ENCODE peak calls at places on chromosome 5, in seven cellular contexts. V, K, Q, E, A, O and D are unnamed samples.

GRCh38 chr5:102453716-102454115 is 45.1 kb downstream of the SLCO6A1 start:
- DNase-seq in E (no peak), V (peak; percentile 0), A (no peak), Q (no peak), O (no peak), K (no peak), D (no peak)

GRCh38 chr5:5315068-5315835 is 107.2 kb upstream of the ICE1 start:
- DNase-seq in Q (no peak), K (no peak), V (no peak), E (no peak), O (no peak), A (no peak), D (no peak)

GRCh38 chr5:126503602-126504104 is 80.4 kb downstream of the GRAMD2B start:
- DNase-seq in K (no peak), O (no peak), E (no peak), A (no peak), Q (peak; percentile 82), V (peak; percentile 57), D (no peak)

GRCh38 chr5:15500326-15500958 is 462 bp downstream of the FBXL7 start:
- DNase-seq in V (peak; percentile 83), A (no peak), O (peak; percentile 55), K (no peak), E (peak; percentile 22), Q (peak; percentile 48), D (no peak)

GRCh38 chr5:102959055-102959454 is 160.9 kb downstream of the GIN1 start:
- DNase-seq in E (no peak), A (no peak), K (no peak), V (peak; percentile 95), O (no peak), Q (peak; percentile 92), D (peak; percentile 96)

GRCh38 chr5:88925692-88926490 is 42.9 kb upstream of the MEF2C start:
- DNase-seq in Q (no peak), V (peak; percentile 59), K (no peak), E (no peak), A (no peak), O (no peak), D (peak; percentile 64)

GRCh38 chr5:1850324-1851154 is 32.2 kb downstream of the IRX4 start:
- DNase-seq in E (no peak), O (no peak), A (no peak), Q (no peak), V (no peak), K (no peak), D (no peak)

GRCh38 chr5:78295035-78295961 is 800 bp upstream of the AP3B1 start:
- DNase-seq in K (peak; percentile 16), O (peak; percentile 30), Q (no peak), E (peak; percentile 73), V (peak; percentile 62), A (peak; percentile 52), D (peak; percentile 60)

GRCh38 chr5:57550132-57550531 is 67.5 kb upstream of the ACTBL2 start:
- DNase-seq in A (no peak), K (no peak), Q (no peak), E (no peak), V (no peak), O (no peak), D (no peak)

GRCh38 chr5:91212336-91213092 is 170.6 kb downstream of the ARRDC3 start:
- DNase-seq in A (no peak), V (peak; percentile 95), Q (peak; percentile 88), K (no peak), E (no peak), O (no peak), D (peak; percentile 76)

GRCh38 chr5:10563132-10563939 is 534 bp upstream of the ANKRD33B start:
- DNase-seq in E (peak; percentile 40), A (peak; percentile 73), O (no peak), K (peak; percentile 32), V (peak; percentile 75), Q (peak; percentile 27), D (peak; percentile 63)

GRCh38 chr5:464843-465590 is 22.0 kb downstream of the EXOC3 start:
- DNase-seq in A (no peak), V (no peak), E (no peak), K (no peak), Q (no peak), O (no peak), D (no peak)

GRCh38 chr5:150561571-150562295 is 53.8 kb downstream of the NDST1 start:
- DNase-seq in O (no peak), E (no peak), A (no peak), K (no peak), Q (no peak), V (no peak), D (no peak)

GRCh38 chr5:32612134-32612888 is 27.0 kb downstream of the SUB1 start:
- DNase-seq in A (no peak), E (no peak), V (peak; percentile 21), Q (peak; percentile 37), O (no peak), K (no peak), D (no peak)

GRCh38 chr5:115806986-115807653 is 9.3 kb downstream of the CDO1 start:
- DNase-seq in K (no peak), E (no peak), A (no peak), O (no peak), Q (no peak), V (no peak), D (peak; percentile 17)

GRCh38 chr5:116736671-116737070 is 162.0 kb upstream of the SEMA6A start:
- DNase-seq in O (no peak), K (no peak), E (no peak), V (no peak), Q (no peak), A (no peak), D (no peak)

GRCh38 chr5:91024727-91025126 is 358.4 kb downstream of the ARRDC3 start:
- DNase-seq in O (no peak), V (no peak), K (no peak), E (no peak), Q (no peak), A (no peak), D (no peak)

GRCh38 chr5:55603947-55604346 is 69.2 kb upstream of the PLPP1 start:
- DNase-seq in O (no peak), A (no peak), E (no peak), V (peak; percentile 77), Q (peak; percentile 74), K (no peak), D (no peak)

GRCh38 chr5:125578551-125578950 is 832.1 kb upstream of the ZNF608 start:
- DNase-seq in K (no peak), A (no peak), O (no peak), V (no peak), E (no peak), Q (no peak), D (no peak)

GRCh38 chr5:132714456-132715307 is 22.7 kb downstream of the KIF3A start:
- DNase-seq in Q (peak; percentile 35), V (peak; percentile 42), E (no peak), K (no peak), O (no peak), A (no peak), D (peak; percentile 39)

GRCh38 chr5:52356311-52356918 is 431.3 kb upstream of the ITGA1 start:
- DNase-seq in Q (peak; percentile 10), E (no peak), K (no peak), V (peak; percentile 35), O (no peak), A (no peak), D (peak; percentile 33)

GRCh38 chr5:142334548-142334947 is 9.7 kb upstream of the SPRY4 start:
- DNase-seq in E (no peak), Q (no peak), A (no peak), O (no peak), K (no peak), V (no peak), D (no peak)

GRCh38 chr5:146877178-146877681 is 1.3 kb downstream of the PPP2R2B start:
- DNase-seq in Q (no peak), K (no peak), O (no peak), A (no peak), E (peak; percentile 13), V (no peak), D (no peak)

GRCh38 chr5:180329138-180329435 is 24.0 kb downstream of the GFPT2 start:
- DNase-seq in Q (no peak), A (no peak), E (no peak), V (no peak), O (no peak), K (no peak), D (no peak)

GRCh38 chr5:102036927-102037326 is 259.2 kb downstream of the SLCO4C1 start:
- DNase-seq in Q (no peak), E (no peak), V (no peak), K (no peak), A (no peak), O (no peak), D (no peak)

GRCh38 chr5:93705896-93706295 is 35.5 kb downstream of the POU5F2 start:
- DNase-seq in O (no peak), Q (no peak), V (peak; percentile 40), K (no peak), A (no peak), E (no peak), D (no peak)